ENCODE peak calls at places on chromosome 7, in nine cellular contexts. R is HCT116, U is A549, T is DND-41, Q is OCI-LY7, Z is mammary epithelial cell, S is H1, M is hepatocyte, Y is H9. P is an unnamed sample.

GRCh38 chr7:45979275-45980180 is 58.5 kb upstream of the IGFBP3 start:
- DNase-seq in R (no peak), U (no peak), T (no peak), Q (no peak), Z (no peak), S (no peak), M (no peak), Y (no peak), P (no peak)

GRCh38 chr7:78226059-78226658 is 427.6 kb downstream of the PHTF2 start:
- DNase-seq in R (peak), U (peak), T (peak), Q (peak), Z (peak), S (peak), M (peak), Y (peak), P (no peak)

GRCh38 chr7:134444198-134444960 is 14.5 kb downstream of the AKR1B1 start:
- DNase-seq in R (no peak), U (no peak), T (no peak), Q (no peak), Z (no peak), S (no peak), M (no peak), Y (no peak), P (no peak)

GRCh38 chr7:70659263-70659662 is 472.7 kb upstream of the GALNT17 start:
- DNase-seq in R (no peak), U (no peak), T (no peak), Q (no peak), Z (no peak), S (no peak), M (no peak), Y (no peak), P (no peak)

GRCh38 chr7:8357536-8357935 is 75.9 kb upstream of the NXPH1 start:
- DNase-seq in R (no peak), U (no peak), T (no peak), Q (no peak), Z (no peak), S (no peak), M (no peak), Y (no peak), P (no peak)

GRCh38 chr7:151493083-151493482 is 26.6 kb downstream of the RHEB start:
- DNase-seq in R (no peak), U (no peak), T (no peak), Q (no peak), Z (no peak), S (no peak), M (no peak), Y (no peak), P (no peak)

GRCh38 chr7:1675036-1675671 is 5.1 kb downstream of the ELFN1 start:
- DNase-seq in R (no peak), U (no peak), T (no peak), Q (no peak), Z (no peak), S (peak), M (no peak), Y (peak), P (no peak)

GRCh38 chr7:149496642-149497391 is 792 bp downstream of the ZNF746 start:
- DNase-seq in R (no peak), U (peak), T (peak), Q (peak), Z (peak), S (peak), M (peak), Y (no peak), P (peak)

GRCh38 chr7:24576171-24577052 is 3.2 kb downstream of the PALS2 start:
- DNase-seq in R (peak), U (peak), T (peak), Q (peak), Z (peak), S (no peak), M (peak), Y (peak), P (peak)

GRCh38 chr7:129950191-129950940 is 2.4 kb downstream of the UBE2H start:
- DNase-seq in R (no peak), U (no peak), T (no peak), Q (peak), Z (peak), S (no peak), M (no peak), Y (no peak), P (no peak)

GRCh38 chr7:45102785-45103712 is 8.4 kb downstream of the TBRG4 start:
- DNase-seq in R (no peak), U (no peak), T (no peak), Q (no peak), Z (no peak), S (no peak), M (no peak), Y (no peak), P (no peak)

GRCh38 chr7:92717982-92718716 is 118.2 kb downstream of the CDK6 start:
- DNase-seq in R (no peak), U (peak), T (peak), Q (peak), Z (peak), S (no peak), M (no peak), Y (no peak), P (peak)

GRCh38 chr7:157769870-157770213 is 433.0 kb downstream of the DNAJB6 start:
- DNase-seq in R (no peak), U (no peak), T (no peak), Q (no peak), Z (no peak), S (no peak), M (no peak), Y (no peak), P (no peak)

GRCh38 chr7:27167170-27167505 is 1.8 kb upstream of the HOXA9 start:
- DNase-seq in R (no peak), U (no peak), T (no peak), Q (no peak), Z (no peak), S (no peak), M (no peak), Y (no peak), P (no peak)

GRCh38 chr7:22671177-22671879 is 55.7 kb upstream of the IL6 start:
- DNase-seq in R (no peak), U (no peak), T (no peak), Q (no peak), Z (peak), S (no peak), M (no peak), Y (no peak), P (peak)

GRCh38 chr7:133230591-133231194 is 22.2 kb upstream of the EXOC4 start:
- DNase-seq in R (peak), U (peak), T (peak), Q (peak), Z (peak), S (peak), M (peak), Y (peak), P (peak)

GRCh38 chr7:157771-158251 is 34.6 kb upstream of the FAM20C start:
- DNase-seq in R (no peak), U (no peak), T (no peak), Q (no peak), Z (no peak), S (no peak), M (no peak), Y (no peak), P (no peak)

GRCh38 chr7:131624536-131624935 is 68.1 kb upstream of the PODXL start:
- DNase-seq in R (no peak), U (no peak), T (no peak), Q (no peak), Z (no peak), S (no peak), M (no peak), Y (no peak), P (no peak)

GRCh38 chr7:65251851-65252620 is 121.6 kb upstream of the ZNF92 start:
- DNase-seq in R (peak), U (peak), T (no peak), Q (peak), Z (peak), S (peak), M (peak), Y (peak), P (peak)

GRCh38 chr7:88305044-88305443 is 1.6 kb downstream of the STEAP4 start:
- DNase-seq in R (no peak), U (no peak), T (no peak), Q (no peak), Z (no peak), S (no peak), M (no peak), Y (no peak), P (no peak)

GRCh38 chr7:151838072-151838471 is 38.8 kb downstream of the PRKAG2 start:
- DNase-seq in R (no peak), U (no peak), T (no peak), Q (no peak), Z (no peak), S (no peak), M (no peak), Y (no peak), P (no peak)

GRCh38 chr7:124399941-124400340 is 365.7 kb downstream of the GPR37 start:
- DNase-seq in R (no peak), U (no peak), T (no peak), Q (no peak), Z (no peak), S (no peak), M (no peak), Y (no peak), P (no peak)

GRCh38 chr7:79608005-79608404 is 154.5 kb upstream of the MAGI2 start:
- DNase-seq in R (no peak), U (peak), T (no peak), Q (no peak), Z (no peak), S (no peak), M (peak), Y (no peak), P (no peak)

GRCh38 chr7:83819911-83820310 is 171.0 kb upstream of the SEMA3E start:
- DNase-seq in R (no peak), U (peak), T (no peak), Q (no peak), Z (no peak), S (no peak), M (no peak), Y (peak), P (no peak)

GRCh38 chr7:75866497-75867389 is 12.1 kb upstream of the RHBDD2 start:
- DNase-seq in R (peak), U (peak), T (peak), Q (peak), Z (peak), S (peak), M (peak), Y (peak), P (no peak)

GRCh38 chr7:148211641-148212040 is 378.9 kb upstream of the C7orf33 start:
- DNase-seq in R (no peak), U (no peak), T (no peak), Q (no peak), Z (no peak), S (no peak), M (no peak), Y (no peak), P (no peak)

GRCh38 chr7:99504281-99504602 is 220 bp upstream of the ZKSCAN5 start:
- DNase-seq in R (peak), U (no peak), T (peak), Q (no peak), Z (no peak), S (peak), M (no peak), Y (peak), P (no peak)

GRCh38 chr7:126529254-126529653 is 723.5 kb downstream of the GRM8 start:
- DNase-seq in R (no peak), U (no peak), T (no peak), Q (no peak), Z (no peak), S (no peak), M (no peak), Y (no peak), P (no peak)

GRCh38 chr7:154183946-154184345 is 131.7 kb downstream of the DPP6 start:
- DNase-seq in R (no peak), U (no peak), T (no peak), Q (no peak), Z (no peak), S (no peak), M (no peak), Y (no peak), P (no peak)

GRCh38 chr7:27108390-27109127 is 6.1 kb upstream of the HOXA2 start:
- DNase-seq in R (no peak), U (no peak), T (no peak), Q (no peak), Z (peak), S (peak), M (no peak), Y (peak), P (peak)

GRCh38 chr7:50068850-50069551 is 24.0 kb downstream of the ZPBP start:
- DNase-seq in R (peak), U (peak), T (peak), Q (no peak), Z (peak), S (no peak), M (peak), Y (peak), P (peak)

GRCh38 chr7:22154130-22154529 is 202.8 kb downstream of the RAPGEF5 start:
- DNase-seq in R (no peak), U (no peak), T (peak), Q (no peak), Z (no peak), S (no peak), M (no peak), Y (no peak), P (no peak)

GRCh38 chr7:135158874-135159273 is 11.0 kb downstream of the TMEM140 start:
- DNase-seq in R (no peak), U (no peak), T (no peak), Q (no peak), Z (no peak), S (no peak), M (no peak), Y (no peak), P (no peak)

GRCh38 chr7:105438847-105439173 is 50.1 kb upstream of the SRPK2 start:
- DNase-seq in R (no peak), U (no peak), T (no peak), Q (no peak), Z (no peak), S (no peak), M (no peak), Y (peak), P (no peak)
- H3K4me2 ChIP-seq in R (no peak), U (no peak), T (no peak), Q (no peak), Z (peak), S (no peak), M (no peak), Y (no peak), P (peak)

DNA sequence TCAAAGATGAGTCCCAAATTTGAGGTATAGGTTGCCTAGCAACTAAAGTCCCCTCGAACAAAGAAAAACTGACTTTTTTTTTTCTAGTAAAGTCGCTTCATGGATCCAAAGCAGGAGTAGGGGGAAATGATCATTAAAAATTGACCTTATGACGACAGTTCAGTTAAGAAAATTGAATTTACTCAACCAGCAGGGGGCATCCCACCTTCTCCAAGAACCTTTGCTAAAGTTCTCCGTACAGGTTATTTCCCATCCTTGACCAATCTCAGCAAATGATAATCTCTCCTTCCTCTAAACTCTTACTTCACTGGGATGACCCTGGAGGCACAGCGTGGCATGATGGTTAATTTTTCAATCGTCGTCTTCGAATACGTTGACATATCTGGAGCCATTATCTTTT is 228.3 kb downstream of the CALN1 start:
- DNase-seq in R (peak), U (peak), T (no peak), Q (peak), Z (no peak), S (no peak), M (peak), Y (no peak), P (no peak)
- TF ChIP-seq CTCF in R (peak), U (no peak), T (peak), Q (peak), Z (no peak), S (no peak), M (peak), Y (peak), P (no peak)

GRCh38 chr7:102132209-102132752 is 154.4 kb upstream of the SH2B2 start:
- DNase-seq in R (no peak), U (peak), T (no peak), Q (no peak), Z (no peak), S (no peak), M (no peak), Y (no peak), P (no peak)

GRCh38 chr7:102125127-102125561 is 161.5 kb upstream of the SH2B2 start:
- DNase-seq in R (peak), U (peak), T (no peak), Q (no peak), Z (no peak), S (peak), M (peak), Y (peak), P (peak)

GRCh38 chr7:102128303-102128702 is 158.4 kb upstream of the SH2B2 start:
- DNase-seq in R (no peak), U (no peak), T (no peak), Q (no peak), Z (no peak), S (no peak), M (no peak), Y (no peak), P (no peak)

DNA sequence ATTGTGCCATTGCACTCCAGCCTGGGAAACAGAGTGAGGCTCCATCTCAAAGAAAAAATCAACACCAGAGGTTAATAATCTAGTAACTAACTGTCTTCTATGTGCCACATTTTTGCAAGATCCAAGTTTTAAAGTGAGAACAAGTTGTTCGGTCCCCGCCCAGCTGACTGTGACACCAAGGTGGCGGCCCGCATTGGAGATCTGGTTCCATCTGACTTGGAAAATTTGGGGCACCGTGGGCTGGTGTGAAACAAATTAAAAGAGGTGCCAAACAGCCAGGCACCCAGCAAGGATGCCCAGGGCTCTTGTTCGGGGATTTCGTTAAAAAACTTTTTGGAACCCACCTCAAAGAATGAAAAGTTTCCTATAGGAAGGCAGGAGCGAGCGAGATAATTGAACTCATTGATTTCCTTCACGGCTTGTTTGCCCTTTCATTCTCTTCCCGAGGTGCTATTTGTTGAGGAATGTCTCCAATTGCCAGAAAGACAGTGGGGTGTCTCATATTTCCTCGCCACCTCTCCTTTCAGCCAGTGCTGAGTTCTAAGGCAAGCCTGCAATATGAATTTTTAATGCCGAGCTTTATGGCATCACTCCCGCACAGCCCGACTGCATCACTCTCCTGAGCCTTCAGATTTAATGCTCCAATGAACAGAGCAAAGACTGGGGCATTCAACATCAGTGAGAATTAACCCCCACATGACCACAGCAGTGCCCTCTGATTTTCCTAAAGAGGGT is 156.9 kb upstream of the SH2B2 start:
- DNase-seq in R (no peak), U (no peak), T (no peak), Q (no peak), Z (no peak), S (no peak), M (no peak), Y (no peak), P (peak)
- H3K4me2 ChIP-seq in R (no peak), U (peak), T (no peak), Q (no peak), Z (no peak), S (no peak), M (no peak), Y (no peak), P (peak)

DNA sequence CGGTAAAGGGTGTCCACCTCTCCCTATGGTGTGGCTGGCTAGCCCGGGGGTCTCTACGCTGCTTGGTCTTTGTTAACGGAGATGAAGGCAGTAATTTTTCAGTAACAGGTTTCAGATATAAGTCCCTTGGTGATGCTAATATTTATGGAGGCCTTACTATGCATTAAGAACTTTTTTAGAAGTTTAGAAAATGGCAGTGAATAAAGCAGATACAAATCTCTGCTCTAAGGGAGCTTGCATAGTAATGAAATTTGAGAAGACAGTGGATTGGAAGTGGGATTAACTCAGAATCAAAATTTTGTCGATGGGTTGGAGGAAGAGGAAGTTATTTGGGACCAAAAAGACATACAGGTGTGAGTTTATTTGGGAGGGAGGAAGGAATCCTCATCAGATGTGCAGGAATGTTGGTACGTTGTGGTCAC is 445 bp downstream of the SSBP1 start:
- DNase-seq in R (no peak), U (no peak), T (no peak), Q (no peak), Z (no peak), S (no peak), M (no peak), Y (no peak), P (no peak)
- TF ChIP-seq CTCF in R (peak), U (no peak), T (no peak), Q (no peak), Z (no peak), S (no peak), M (no peak), Y (no peak), P (no peak)

DNA sequence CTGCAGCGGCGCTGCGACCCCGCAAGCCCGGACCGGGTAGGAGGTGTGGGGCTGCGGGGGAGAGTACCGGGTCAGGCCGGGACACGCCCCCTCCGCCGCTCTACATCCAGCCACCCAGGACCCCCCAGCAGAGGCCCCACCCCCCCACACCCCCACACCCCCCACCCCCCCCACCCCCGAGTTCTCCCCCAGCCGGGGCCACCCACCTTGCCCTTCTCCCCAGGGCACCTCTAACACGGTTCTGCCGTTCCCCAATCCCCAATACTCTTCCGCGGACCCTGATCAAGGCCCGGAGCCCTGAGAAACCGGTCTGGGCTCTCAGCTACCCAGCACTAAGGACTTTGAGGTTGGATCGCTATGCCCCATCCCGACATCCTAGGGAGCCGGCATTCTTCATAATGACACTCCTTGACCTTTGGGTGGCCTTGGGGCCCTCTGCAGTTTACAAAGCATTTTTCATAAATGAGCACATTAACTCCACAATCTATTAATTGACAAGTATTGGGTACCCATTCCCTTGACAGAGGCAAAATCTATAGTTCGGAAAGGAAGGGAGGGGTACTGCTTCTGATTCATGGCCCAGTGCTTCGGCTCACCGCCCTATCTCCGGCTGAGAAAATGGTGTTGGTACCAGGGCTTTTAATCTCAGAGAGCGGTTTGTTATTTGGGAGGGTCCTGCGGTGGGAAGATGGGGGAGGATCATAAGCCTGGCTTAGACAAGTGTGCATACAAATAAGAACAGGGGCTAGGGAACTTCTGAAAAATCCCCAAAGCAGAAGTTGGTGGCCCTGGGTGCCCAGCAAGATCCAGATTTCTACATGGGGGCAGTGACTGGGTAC is 3.4 kb downstream of the IMPDH1 start:
- DNase-seq in R (no peak), U (no peak), T (no peak), Q (no peak), Z (no peak), S (peak), M (no peak), Y (peak), P (no peak)
- H3K4me2 ChIP-seq in R (peak), U (peak), T (peak), Q (peak), Z (peak), S (peak), M (peak), Y (no peak), P (peak)

P was measured in astrocyte.